ENCODE peak calls at places on chromosome 7, in seven cellular contexts. Q is hippocampal formation; W is HTR-8/SVneo; G is HS-27A; D is activated CD4-positive, alpha-beta memory T cell treated with anti-CD3 and anti-CD28 coated beads, Interleukin-2, amount 10 ng/mL, durations not matched to agents 7 days and 5 days; A is mesendoderm; H is heart right ventricle. J is an unnamed sample.

GRCh38 chr7:121480058-121480457 is 84.0 kb upstream of the FAM3C start:
- DNase-seq in Q (peak), W (peak), G (no peak), A (peak), D (no peak), H (no peak), J (peak)

GRCh38 chr7:40346554-40346953 is 211.7 kb downstream of the SUGCT start:
- DNase-seq in A (no peak), G (no peak), Q (no peak), W (no peak), D (no peak), H (no peak), J (no peak)

GRCh38 chr7:92994889-92995288 is 122.9 kb downstream of the SAMD9 start:
- DNase-seq in Q (no peak), W (no peak), G (no peak), D (no peak), A (no peak), H (no peak), J (no peak)

GRCh38 chr7:5526190-5527037 is 102.8 kb upstream of the TNRC18 start:
- DNase-seq in H (peak), A (peak), D (peak), G (no peak), W (no peak), Q (peak), J (peak)

GRCh38 chr7:96723622-96724021 is 14.0 kb upstream of the SEM1 start:
- DNase-seq in Q (no peak), G (no peak), D (no peak), H (no peak), A (no peak), W (no peak), J (peak)

GRCh38 chr7:130925136-130925794 is 191.3 kb upstream of the KLF14 start:
- DNase-seq in A (no peak), H (no peak), Q (no peak), D (no peak), W (no peak), G (no peak), J (no peak)

GRCh38 chr7:107697246-107698044 is 36.8 kb downstream of the SLC26A4 start:
- DNase-seq in G (no peak), Q (no peak), W (no peak), A (no peak), H (no peak), D (no peak), J (no peak)

GRCh38 chr7:32774411-32774970 is 117.1 kb downstream of the KBTBD2 start:
- DNase-seq in Q (no peak), G (no peak), A (no peak), W (no peak), D (no peak), H (no peak), J (no peak)

GRCh38 chr7:109131141-109131540 is 561.5 kb downstream of the DNAJB9 start:
- DNase-seq in A (no peak), D (no peak), G (no peak), W (no peak), H (no peak), Q (no peak), J (no peak)